ENCODE peak calls at places on chromosomes 11 and 22, in eight cellular contexts. Y, V, T, N, K, P, D and S are unnamed samples.

GRCh38 chr11:127247261-127247660 is 246.7 kb upstream of the KIRREL3 start:
- DNase-seq in V (no peak), T (no peak), Y (no peak), K (no peak), N (no peak), D (peak), P (no peak), S (no peak)

GRCh38 chr22:44807232-44807631 is 54.9 kb downstream of the ARHGAP8 start:
- DNase-seq in T (no peak), Y (no peak), K (no peak), D (peak), N (no peak), P (no peak), V (no peak), S (no peak)

GRCh38 chr11:118214210-118214914 is 10.4 kb downstream of the JAML start:
- DNase-seq in D (no peak), K (no peak), V (no peak), T (no peak), P (no peak), Y (no peak), N (no peak), S (no peak)

GRCh38 chr11:73972620-73973449 is 9.8 kb downstream of the UCP2 start:
- DNase-seq in K (no peak), T (no peak), P (no peak), V (no peak), Y (no peak), N (no peak), D (no peak), S (peak)

GRCh38 chr11:64222651-64223000 is 3.4 kb downstream of the TRPT1 start:
- DNase-seq in P (no peak), Y (no peak), T (no peak), K (no peak), D (no peak), V (no peak), N (no peak), S (no peak)

GRCh38 chr11:125235006-125235405 is 70.5 kb downstream of the PKNOX2 start:
- DNase-seq in Y (no peak), T (no peak), P (no peak), K (no peak), D (no peak), N (no peak), V (no peak), S (peak)

GRCh38 chr11:41201156-41201555 is 258.3 kb downstream of the LRRC4C start:
- DNase-seq in D (peak), T (no peak), Y (peak), V (peak), P (no peak), N (peak), K (peak), S (peak)

GRCh38 chr11:118139578-118139977 is 13.0 kb downstream of the SCN4B start:
- DNase-seq in V (no peak), Y (no peak), N (no peak), T (no peak), P (no peak), K (peak), D (no peak), S (no peak)

GRCh38 chr22:29231971-29232959 is 26.6 kb downstream of the EMID1 start:
- DNase-seq in T (no peak), V (no peak), N (no peak), P (no peak), K (no peak), Y (no peak), D (no peak), S (no peak)

GRCh38 chr11:825366-826231 is 2.1 kb upstream of the CRACR2B start:
- DNase-seq in K (no peak), T (no peak), N (no peak), D (no peak), Y (no peak), V (no peak), P (no peak), S (no peak)